ENCODE peak calls at places on chromosomes 2 and 18, in five cellular contexts. One of them, this sample, is unnamed.

GRCh38 chr2:208373460-208374089 is 33.0 kb upstream of the PTH2R start:
- DNase-seq in activated CD8-positive, alpha-beta memory T cell treated with anti-CD3 and anti-CD28 coated beads for 24 hours: no peak
- DNase-seq in left colon: peak
- DNase-seq in NCI-H446: peak
- DNase-seq in NCI-H345: peak
- DNase-seq in this sample: peak

GRCh38 chr2:83364264-83364663 is 1094.8 kb downstream of the SUCLG1 start:
- DNase-seq in NCI-H446: no peak
- DNase-seq in activated CD8-positive, alpha-beta memory T cell treated with anti-CD3 and anti-CD28 coated beads for 24 hours: no peak
- DNase-seq in left colon: no peak
- DNase-seq in NCI-H345: no peak
- DNase-seq in this sample: no peak

GRCh38 chr2:37786854-37787253 is 115.4 kb upstream of the CDC42EP3 start:
- DNase-seq in activated CD8-positive, alpha-beta memory T cell treated with anti-CD3 and anti-CD28 coated beads for 24 hours: no peak
- DNase-seq in left colon: peak
- DNase-seq in NCI-H446: peak
- DNase-seq in NCI-H345: peak
- DNase-seq in this sample: peak

GRCh38 chr2:751474-751873 is 74.3 kb upstream of the TMEM18 start:
- DNase-seq in NCI-H446: no peak
- DNase-seq in left colon: no peak
- DNase-seq in NCI-H345: no peak
- DNase-seq in activated CD8-positive, alpha-beta memory T cell treated with anti-CD3 and anti-CD28 coated beads for 24 hours: no peak
- DNase-seq in this sample: no peak

GRCh38 chr2:238282861-238283738 is 5.3 kb downstream of the PER2 start:
- DNase-seq in activated CD8-positive, alpha-beta memory T cell treated with anti-CD3 and anti-CD28 coated beads for 24 hours: no peak
- DNase-seq in NCI-H345: no peak
- DNase-seq in left colon: no peak
- DNase-seq in NCI-H446: no peak
- DNase-seq in this sample: no peak

GRCh38 chr18:55268629-55269275 is 309.5 kb upstream of the CCDC68 start:
- DNase-seq in NCI-H345: no peak
- DNase-seq in left colon: no peak
- DNase-seq in activated CD8-positive, alpha-beta memory T cell treated with anti-CD3 and anti-CD28 coated beads for 24 hours: no peak
- DNase-seq in NCI-H446: no peak
- DNase-seq in this sample: no peak

GRCh38 chr2:145800201-145801091 is 1280.5 kb upstream of the ZEB2 start:
- DNase-seq in left colon: no peak
- DNase-seq in NCI-H446: peak
- DNase-seq in NCI-H345: peak
- DNase-seq in activated CD8-positive, alpha-beta memory T cell treated with anti-CD3 and anti-CD28 coated beads for 24 hours: no peak
- DNase-seq in this sample: peak

GRCh38 chr18:48459016-48459415 is 49.8 kb upstream of the ZBTB7C start:
- DNase-seq in NCI-H446: no peak
- DNase-seq in NCI-H345: no peak
- DNase-seq in left colon: no peak
- DNase-seq in activated CD8-positive, alpha-beta memory T cell treated with anti-CD3 and anti-CD28 coated beads for 24 hours: no peak
- DNase-seq in this sample: no peak

GRCh38 chr2:133458280-133458679 is 110.0 kb downstream of the NCKAP5 start:
- DNase-seq in left colon: no peak
- DNase-seq in NCI-H446: no peak
- DNase-seq in activated CD8-positive, alpha-beta memory T cell treated with anti-CD3 and anti-CD28 coated beads for 24 hours: no peak
- DNase-seq in NCI-H345: no peak
- DNase-seq in this sample: no peak

This sample was measured in NCI-H146.